ENCODE peak calls at places on chromosomes 5 and 9, in four cellular contexts. R is breast epithelium, W is GM23338, V is upper lobe of left lung. I is an unnamed sample.
A peak's percentile ranks its signal among the peaks of the same experiment; 100 is the strongest.

GRCh38 chr5:177154003-177154643 is 20.6 kb downstream of the NSD1 start:
- DNase-seq in R (no peak), W (peak; percentile 18), V (no peak), I (peak; percentile 54)

GRCh38 chr9:89749500-89750116 is 144.8 kb downstream of the GADD45G start:
- DNase-seq in R (no peak), W (no peak), V (no peak), I (no peak)

GRCh38 chr5:134175874-134176522 is 752 bp downstream of the SKP1 start:
- DNase-seq in R (no peak), W (peak; percentile 42), V (no peak), I (peak; percentile 23)

GRCh38 chr9:127707766-127708165 is 978 bp downstream of the CFAP157 start:
- DNase-seq in R (no peak), W (peak; percentile 68), V (no peak), I (no peak)

GRCh38 chr5:10518352-10518751 is 45.5 kb upstream of the ANKRD33B start:
- DNase-seq in R (no peak), W (no peak), V (no peak), I (no peak)

GRCh38 chr9:248278-248961 is 33.8 kb downstream of the DOCK8 start:
- DNase-seq in R (no peak), W (no peak), V (no peak), I (no peak)

GRCh38 chr5:134637106-134637721 is 4.6 kb upstream of the SAR1B start:
- DNase-seq in R (peak; percentile 68), W (no peak), V (no peak), I (peak; percentile 36)

GRCh38 chr5:111887706-111888105 is 130.7 kb upstream of the NREP start:
- DNase-seq in R (no peak), W (no peak), V (no peak), I (no peak)

GRCh38 chr5:7823601-7824000 is 27.3 kb downstream of the CFAP90 start:
- DNase-seq in R (no peak), W (no peak), V (no peak), I (no peak)

GRCh38 chr5:130052752-130053151 is 148.5 kb downstream of the CHSY3 start:
- DNase-seq in R (no peak), W (no peak), V (no peak), I (no peak)

GRCh38 chr5:68805427-68805826 is 288.4 kb upstream of the SLC30A5 start:
- DNase-seq in R (no peak), W (no peak), V (no peak), I (no peak)

GRCh38 chr9:105305834-105306233 is 61.4 kb downstream of the SLC44A1 start:
- DNase-seq in R (no peak), W (no peak), V (no peak), I (no peak)

GRCh38 chr9:71518045-71518888 is 250.0 kb downstream of the CEMIP2 start:
- DNase-seq in R (no peak), W (no peak), V (no peak), I (no peak)

GRCh38 chr5:81838307-81838906 is 87.5 kb upstream of the SSBP2 start:
- DNase-seq in R (no peak), W (peak; percentile 73), V (no peak), I (no peak)

GRCh38 chr9:35604578-35605335 is at the start of gene TESK1:
- DNase-seq in R (peak; percentile 61), W (peak; percentile 93), V (peak; percentile 97), I (peak; percentile 67)

GRCh38 chr5:140039561-140039960 is 3.5 kb downstream of the NRG2 start:
- DNase-seq in R (peak; percentile 60), W (no peak), V (no peak), I (no peak)
- TF ChIP-seq POLR2AphosphoS5 in R (no peak), W (no peak), V (no peak), I (no peak)

DNA sequence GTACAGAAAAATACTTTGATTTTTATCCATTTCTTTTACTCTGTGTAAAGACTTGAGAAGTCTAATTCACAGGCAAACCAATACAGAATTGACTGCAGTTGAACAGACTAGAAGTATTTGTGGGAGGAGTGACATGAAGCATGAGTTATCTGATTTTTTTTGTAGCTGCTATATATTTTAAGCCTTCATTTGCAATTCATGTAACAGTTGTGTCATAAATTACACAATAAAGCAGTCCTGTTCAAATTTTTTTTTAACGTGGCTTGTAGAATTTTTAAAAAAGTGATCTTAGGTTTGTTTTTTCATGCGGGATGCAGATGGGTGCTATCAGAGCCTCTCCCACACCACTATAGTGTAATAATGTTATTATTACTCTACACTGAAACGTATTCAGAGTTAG is 2.9 kb upstream of the MAML1 start:
- DNase-seq in R (no peak), W (no peak), V (no peak), I (no peak)
- H3K4me1 ChIP-seq in R (peaks cover 4% of the 10 kb centered on the region), W (peaks cover 10% of the 10 kb centered on the region), V (peaks cover 20% of the 10 kb centered on the region), I (no peaks in the 10 kb centered on the region)

GRCh38 chr5:138568061-138568824 is 7.0 kb downstream of the HSPA9 start:
- DNase-seq in R (no peak), W (no peak), V (no peak), I (no peak)
- TF ChIP-seq CTCF in R (no peak), W (peak; percentile 24), V (no peak), I (no peak)

GRCh38 chr5:78504726-78505431 is 143.7 kb downstream of the LHFPL2 start:
- DNase-seq in R (peak; percentile 86), W (no peak), V (peak; percentile 46), I (peak; percentile 56)
- TF ChIP-seq POLR2AphosphoS5 in R (peak; percentile 57), W (no peak), V (no peak), I (peak; percentile 44)

GRCh38 chr5:96720408-96720807 is 58.2 kb downstream of the CAST start:
- DNase-seq in R (no peak), W (peak; percentile 37), V (no peak), I (no peak)

GRCh38 chr5:96729156-96729555 is 67.0 kb downstream of the CAST start:
- DNase-seq in R (no peak), W (no peak), V (no peak), I (no peak)

GRCh38 chr5:96726802-96727201 is 64.6 kb downstream of the CAST start:
- DNase-seq in R (no peak), W (no peak), V (no peak), I (no peak)

GRCh38 chr5:96721351-96721970 is 59.3 kb downstream of the CAST start:
- DNase-seq in R (peak; percentile 34), W (no peak), V (no peak), I (no peak)

GRCh38 chr5:96725257-96725656 is 63.1 kb downstream of the CAST start:
- DNase-seq in R (no peak), W (no peak), V (no peak), I (no peak)
- H3K4me1 ChIP-seq in R (no peaks in the 10 kb centered on the region), W (no peaks in the 10 kb centered on the region), V (peaks cover 18% of the 10 kb centered on the region), I (no peaks in the 10 kb centered on the region)

GRCh38 chr9:82412586-82412985 is 424.0 kb downstream of the SPATA31D1 start:
- DNase-seq in R (no peak), W (no peak), V (no peak), I (no peak)
- TF ChIP-seq CTCF in R (no peak), W (no peak), V (no peak), I (no peak)

GRCh38 chr9:12391839-12392509 is 301.2 kb upstream of the TYRP1 start:
- DNase-seq in R (no peak), W (no peak), V (no peak), I (no peak)
- TF ChIP-seq POLR2AphosphoS5 in R (no peak), W (no peak), V (no peak), I (no peak)

DNA sequence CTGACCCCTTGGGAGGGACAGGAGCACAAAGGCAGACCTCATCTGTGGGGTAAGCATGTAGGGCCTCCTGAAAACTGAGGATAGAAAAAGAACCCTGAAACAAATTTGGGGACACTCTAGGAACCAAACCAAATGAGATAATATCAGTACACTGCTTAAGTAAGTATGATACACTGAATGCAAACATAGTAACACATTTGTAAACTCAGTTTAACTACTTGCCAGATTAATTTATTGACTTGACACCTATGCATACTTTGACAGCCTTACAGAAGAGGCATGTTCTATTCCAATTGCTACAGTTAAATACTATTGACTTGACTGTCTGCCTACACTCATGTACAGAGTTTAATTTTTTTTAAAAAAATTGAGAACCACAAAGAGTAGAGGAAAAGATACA is 1070.8 kb upstream of the SEMA6A start:
- DNase-seq in R (no peak), W (no peak), V (no peak), I (no peak)
- H3K4me1 ChIP-seq in R (no peaks in the 10 kb centered on the region), W (no peaks in the 10 kb centered on the region), V (no peaks in the 10 kb centered on the region), I (no peaks in the 10 kb centered on the region)

I was measured in prostate gland.